ENCODE peak calls at places on chromosomes 4 and X, in seven cellular contexts. S, I, K, J, H, L and N are unnamed samples.

GRCh38 chrX:100643943-100644587 is at the start of gene SRPX2:
- DNase-seq in S (no peak), I (peak; percentile 90), K (no peak), J (no peak), H (peak; percentile 75), L (no peak), N (no peak)

GRCh38 chr4:108714880-108715279 is 48.0 kb downstream of the ETNPPL start:
- DNase-seq in S (no peak), I (no peak), K (no peak), J (no peak), H (no peak), L (no peak), N (no peak)

GRCh38 chr4:107034982-107035710 is 967 bp downstream of the DKK2 start:
- DNase-seq in S (no peak), I (peak; percentile 12), K (no peak), J (no peak), H (peak; percentile 14), L (no peak), N (no peak)

GRCh38 chr4:28391877-28392276 is 1531.2 kb downstream of the STIM2 start:
- DNase-seq in S (no peak), I (no peak), K (no peak), J (no peak), H (no peak), L (no peak), N (no peak)

GRCh38 chrX:139930923-139931645 is 1.8 kb downstream of the ATP11C start:
- DNase-seq in S (no peak), I (peak; percentile 24), K (no peak), J (peak; percentile 15), H (peak; percentile 23), L (no peak), N (no peak)

GRCh38 chrX:47831788-47832187 is 4.9 kb upstream of the ZNF81 start:
- DNase-seq in S (peak; percentile 35), I (peak; percentile 36), K (no peak), J (peak; percentile 38), H (peak; percentile 40), L (peak; percentile 37), N (peak; percentile 24)

GRCh38 chr4:6372649-6373525 is 99.5 kb downstream of the PPP2R2C start:
- DNase-seq in S (no peak), I (peak; percentile 20), K (peak; percentile 67), J (peak; percentile 92), H (peak; percentile 60), L (no peak), N (no peak)

GRCh38 chrX:150421816-150422215 is 58.7 kb downstream of the MAMLD1 start:
- DNase-seq in S (no peak), I (peak; percentile 77), K (no peak), J (no peak), H (no peak), L (no peak), N (no peak)

GRCh38 chr4:152691761-152692160 is 12.0 kb upstream of the TMEM154 start:
- DNase-seq in S (no peak), I (no peak), K (no peak), J (no peak), H (no peak), L (no peak), N (no peak)

GRCh38 chr4:175071123-175071522 is 153.0 kb downstream of the ADAM29 start:
- DNase-seq in S (no peak), I (no peak), K (no peak), J (no peak), H (no peak), L (no peak), N (no peak)

GRCh38 chr4:52019941-52020657 is at the start of gene LRRC66:
- DNase-seq in S (no peak), I (peak; percentile 29), K (no peak), J (no peak), H (peak; percentile 1), L (no peak), N (no peak)

GRCh38 chr4:44149242-44149641 is 299.4 kb downstream of the KCTD8 start:
- DNase-seq in S (no peak), I (no peak), K (no peak), J (no peak), H (no peak), L (no peak), N (no peak)

GRCh38 chr4:83917572-83917971 is 381.7 kb downstream of the GPAT3 start:
- DNase-seq in S (no peak), I (peak; percentile 12), K (no peak), J (peak; percentile 8), H (peak; percentile 5), L (no peak), N (no peak)

GRCh38 chr4:73662709-73663546 is 42.7 kb upstream of the RASSF6 start:
- DNase-seq in S (no peak), I (peak; percentile 85), K (peak; percentile 10), J (peak; percentile 19), H (peak; percentile 36), L (no peak), N (peak; percentile 17)